ENCODE peak calls at places on chromosomes 16 and 17, in six cellular contexts. S, J, I, Z, E and V are unnamed samples.

GRCh38 chr17:39080416-39081179 is 70.8 kb downstream of the PLXDC1 start:
- DNase-seq in S (no peak), J (peak), I (no peak), Z (no peak), E (no peak), V (no peak)

GRCh38 chr17:80805032-80805751 is 186.4 kb upstream of the CHMP6 start:
- DNase-seq in S (no peak), J (no peak), I (no peak), Z (no peak), E (peak), V (no peak)

GRCh38 chr16:71893888-71894228 is 1.5 kb upstream of the IST1 start:
- DNase-seq in S (no peak), J (no peak), I (no peak), Z (no peak), E (no peak), V (no peak)

GRCh38 chr16:71781741-71782140 is 26.9 kb downstream of the AP1G1 start:
- DNase-seq in S (no peak), J (no peak), I (no peak), Z (no peak), E (no peak), V (peak)

GRCh38 chr16:80994451-80994850 is 12.2 kb downstream of the CMC2 start:
- DNase-seq in S (no peak), J (no peak), I (no peak), Z (no peak), E (no peak), V (peak)

GRCh38 chr17:3683054-3683511 is 12.9 kb downstream of the P2RX5 start:
- DNase-seq in S (peak), J (no peak), I (peak), Z (peak), E (no peak), V (no peak)

GRCh38 chr17:27904534-27904933 is 11.4 kb upstream of the LYRM9 start:
- DNase-seq in S (no peak), J (no peak), I (no peak), Z (no peak), E (no peak), V (no peak)

GRCh38 chr17:31843382-31843780 is 15.7 kb downstream of the COPRS start:
- DNase-seq in S (no peak), J (no peak), I (no peak), Z (no peak), E (no peak), V (no peak)

GRCh38 chr16:54178491-54178976 is 108.1 kb downstream of the IRX3 start:
- DNase-seq in S (no peak), J (no peak), I (no peak), Z (no peak), E (no peak), V (no peak)

GRCh38 chr17:13076905-13077304 is 59.1 kb upstream of the ELAC2 start:
- DNase-seq in S (no peak), J (no peak), I (no peak), Z (no peak), E (no peak), V (no peak)

GRCh38 chr17:56598471-56598870 is 5.0 kb downstream of the NOG start:
- DNase-seq in S (no peak), J (no peak), I (no peak), Z (no peak), E (no peak), V (no peak)

GRCh38 chr16:84013787-84014569 is 28.6 kb downstream of the SLC38A8 start:
- DNase-seq in S (peak), J (peak), I (peak), Z (peak), E (no peak), V (peak)

GRCh38 chr17:66373944-66374817 is 71.8 kb downstream of the PRKCA start:
- DNase-seq in S (peak), J (no peak), I (no peak), Z (no peak), E (no peak), V (no peak)

GRCh38 chr16:13586051-13586450 is 333.9 kb upstream of the ERCC4 start:
- DNase-seq in S (no peak), J (no peak), I (no peak), Z (no peak), E (no peak), V (no peak)

GRCh38 chr16:84410361-84411138 is 42.2 kb downstream of the ATP2C2 start:
- DNase-seq in S (no peak), J (no peak), I (no peak), Z (no peak), E (no peak), V (no peak)

GRCh38 chr16:66248096-66248495 is 118.4 kb upstream of the CDH5 start:
- DNase-seq in S (no peak), J (peak), I (no peak), Z (no peak), E (no peak), V (no peak)

GRCh38 chr17:8235676-8236075 is 12.2 kb downstream of the CTC1 start:
- DNase-seq in S (no peak), J (no peak), I (no peak), Z (no peak), E (no peak), V (no peak)

GRCh38 chr17:49012893-49013255 is 15.7 kb downstream of the IGF2BP1 start:
- DNase-seq in S (no peak), J (no peak), I (no peak), Z (no peak), E (no peak), V (no peak)

GRCh38 chr17:66200685-66201092 is 8.8 kb upstream of the CEP112 start:
- DNase-seq in S (peak), J (peak), I (peak), Z (no peak), E (peak), V (peak)

GRCh38 chr17:40099627-40100418 is 566 bp downstream of the NR1D1 start:
- DNase-seq in S (peak), J (no peak), I (no peak), Z (no peak), E (no peak), V (no peak)

GRCh38 chr17:39208893-39209292 is 8.8 kb downstream of the RPL19 start:
- DNase-seq in S (no peak), J (peak), I (peak), Z (peak), E (no peak), V (no peak)

GRCh38 chr17:28725660-28726395 is at the start of gene TLCD1:
- DNase-seq in S (peak), J (peak), I (peak), Z (peak), E (no peak), V (peak)

GRCh38 chr17:2634361-2634960 is 41.0 kb downstream of the PAFAH1B1 start:
- DNase-seq in S (no peak), J (no peak), I (no peak), Z (no peak), E (no peak), V (peak)

GRCh38 chr17:29111816-29112499 is 68.2 kb downstream of the MYO18A start:
- DNase-seq in S (peak), J (peak), I (peak), Z (peak), E (peak), V (peak)

GRCh38 chr16:55779391-55780094 is 53.4 kb downstream of the CES1 start:
- DNase-seq in S (no peak), J (no peak), I (no peak), Z (no peak), E (no peak), V (no peak)

GRCh38 chr17:7479389-7480192 is at the start of gene ZBTB4:
- DNase-seq in S (peak), J (peak), I (peak), Z (peak), E (no peak), V (peak)

GRCh38 chr17:68095205-68095811 is 59.8 kb downstream of the KPNA2 start:
- DNase-seq in S (no peak), J (no peak), I (no peak), Z (no peak), E (no peak), V (no peak)

GRCh38 chr17:34780438-34780837 is 180.8 kb downstream of the CCT6B start:
- DNase-seq in S (no peak), J (no peak), I (no peak), Z (no peak), E (no peak), V (no peak)

GRCh38 chr17:45584092-45585036 is 93.8 kb upstream of the PLEKHM1 start:
- DNase-seq in S (peak), J (no peak), I (peak), Z (peak), E (no peak), V (peak)

GRCh38 chr17:81509048-81509686 is 3.4 kb downstream of the ACTG1 start:
- DNase-seq in S (no peak), J (no peak), I (peak), Z (no peak), E (no peak), V (peak)

GRCh38 chr17:37413875-37414519 is 7.3 kb downstream of the TADA2A start:
- DNase-seq in S (no peak), J (no peak), I (no peak), Z (no peak), E (no peak), V (no peak)

GRCh38 chr17:28204751-28205150 is 114.2 kb upstream of the TMEM97 start:
- DNase-seq in S (no peak), J (no peak), I (no peak), Z (no peak), E (no peak), V (peak)

GRCh38 chr17:69609495-69610315 is 195.2 kb downstream of the MAP2K6 start:
- DNase-seq in S (no peak), J (no peak), I (peak), Z (no peak), E (no peak), V (peak)

GRCh38 chr16:10981697-10982216 is 37.4 kb downstream of the CLEC16A start:
- DNase-seq in S (peak), J (no peak), I (peak), Z (peak), E (no peak), V (peak)

GRCh38 chr17:43702636-43703035 is 40.9 kb upstream of the MEOX1 start:
- DNase-seq in S (no peak), J (no peak), I (peak), Z (no peak), E (no peak), V (no peak)

GRCh38 chr16:70529051-70529777 is 5.6 kb downstream of the SF3B3 start:
- DNase-seq in S (no peak), J (no peak), I (peak), Z (no peak), E (peak), V (peak)

GRCh38 chr16:9160551-9160911 is 69.1 kb downstream of the HAPSTR1 start:
- DNase-seq in S (no peak), J (no peak), I (no peak), Z (no peak), E (no peak), V (no peak)

GRCh38 chr17:64134216-64134970 is 4.4 kb upstream of the ERN1 start:
- DNase-seq in S (no peak), J (no peak), I (no peak), Z (no peak), E (no peak), V (no peak)